ENCODE peak calls at places on chromosomes 5 and 9, in seven cellular contexts. S is brain microvascular endothelial cell, G is fibroblast of lung, M is endothelial cell of umbilical vein, T is neural progenitor cell, I is RWPE1, F is left lung. J is an unnamed sample.

GRCh38 chr5:74310386-74310785 is 330.1 kb downstream of the ENC1 start:
- DNase-seq in S (no peak), G (peak; percentile 87), M (no peak), T (no peak), I (peak; percentile 33), F (no peak), J (no peak)

GRCh38 chr9:12719431-12719830 is 26.2 kb downstream of the TYRP1 start:
- DNase-seq in S (no peak), G (peak; percentile 58), M (peak; percentile 39), T (peak; percentile 18), I (peak; percentile 6), F (no peak), J (no peak)

GRCh38 chr5:58751222-58751621 is 168.3 kb downstream of the RAB3C start:
- DNase-seq in S (peak; percentile 60), G (peak; percentile 42), M (peak; percentile 82), T (no peak), I (no peak), F (no peak), J (no peak)

GRCh38 chr5:35229076-35230042 is 928 bp downstream of the PRLR start:
- DNase-seq in S (no peak), G (no peak), M (no peak), T (peak; percentile 71), I (peak; percentile 44), F (peak; percentile 57), J (no peak)

GRCh38 chr9:13479071-13479470 is 199.6 kb upstream of the MPDZ start:
- DNase-seq in S (no peak), G (no peak), M (no peak), T (no peak), I (no peak), F (no peak), J (no peak)

GRCh38 chr9:16131269-16131668 is 578.4 kb downstream of the CCDC171 start:
- DNase-seq in S (peak; percentile 67), G (peak; percentile 61), M (no peak), T (peak; percentile 60), I (no peak), F (no peak), J (no peak)

GRCh38 chr5:1639757-1640156 is 116.0 kb upstream of the LPCAT1 start:
- DNase-seq in S (no peak), G (no peak), M (no peak), T (no peak), I (no peak), F (peak; percentile 50), J (peak; percentile 44)

GRCh38 chr5:59637878-59638580 is 255.5 kb downstream of the PDE4D start:
- DNase-seq in S (no peak), G (peak; percentile 30), M (peak; percentile 41), T (no peak), I (no peak), F (no peak), J (no peak)

GRCh38 chr5:2185646-2186471 is 303.1 kb upstream of the IRX4 start:
- DNase-seq in S (no peak), G (no peak), M (no peak), T (no peak), I (no peak), F (no peak), J (peak; percentile 64)

GRCh38 chr5:143741418-143741817 is 70.5 kb upstream of the HMHB1 start:
- DNase-seq in S (no peak), G (no peak), M (no peak), T (no peak), I (no peak), F (no peak), J (no peak)

GRCh38 chr9:27413507-27414214 is 110.4 kb upstream of the IFNK start:
- DNase-seq in S (no peak), G (no peak), M (no peak), T (no peak), I (peak; percentile 49), F (no peak), J (no peak)

GRCh38 chr9:136666364-136667216 is 3.9 kb downstream of the EGFL7 start:
- DNase-seq in S (no peak), G (no peak), M (peak; percentile 39), T (peak; percentile 24), I (no peak), F (no peak), J (no peak)

GRCh38 chr5:119063579-119064379 is 7.1 kb upstream of the DMXL1 start:
- DNase-seq in S (no peak), G (peak; percentile 52), M (no peak), T (no peak), I (no peak), F (no peak), J (no peak)

GRCh38 chr9:94611638-94612068 is 18.0 kb upstream of the FBP2 start:
- DNase-seq in S (no peak), G (no peak), M (no peak), T (no peak), I (no peak), F (no peak), J (no peak)

GRCh38 chr5:139845846-139846681 is 50.5 kb downstream of the PSD2 start:
- DNase-seq in S (no peak), G (no peak), M (no peak), T (no peak), I (no peak), F (peak; percentile 20), J (peak; percentile 69)

DNA sequence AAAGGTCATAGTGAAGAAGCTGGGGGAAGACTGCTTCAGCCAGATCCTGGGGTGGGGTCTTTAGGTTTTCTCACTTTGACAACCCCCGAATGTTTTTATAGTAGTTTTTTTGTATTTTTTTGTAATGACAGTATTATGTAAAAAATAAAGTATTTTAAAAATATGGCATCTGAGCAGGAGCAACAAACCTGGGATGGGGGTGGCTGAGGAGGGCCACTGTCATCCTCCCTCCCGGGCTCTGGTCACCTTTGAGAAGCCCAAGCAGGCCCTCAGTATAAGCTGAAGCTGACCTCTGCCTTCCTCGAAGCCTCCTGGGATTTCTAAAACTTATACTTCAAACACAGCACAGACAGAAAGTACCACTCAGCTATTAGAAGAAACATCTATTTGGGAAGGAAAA is 8.7 kb downstream of the DNAJB5 start:
- DNase-seq in S (no peak), G (no peak), M (no peak), T (no peak), I (no peak), F (no peak), J (no peak)
- H3K27ac ChIP-seq in S (no peak overlapping the region), G (no peak overlapping the region), M (no peak overlapping the region), T (no peak overlapping the region), I (peak overlapping the region; percentile 94), F (no peak overlapping the region), J (no peak overlapping the region)

DNA sequence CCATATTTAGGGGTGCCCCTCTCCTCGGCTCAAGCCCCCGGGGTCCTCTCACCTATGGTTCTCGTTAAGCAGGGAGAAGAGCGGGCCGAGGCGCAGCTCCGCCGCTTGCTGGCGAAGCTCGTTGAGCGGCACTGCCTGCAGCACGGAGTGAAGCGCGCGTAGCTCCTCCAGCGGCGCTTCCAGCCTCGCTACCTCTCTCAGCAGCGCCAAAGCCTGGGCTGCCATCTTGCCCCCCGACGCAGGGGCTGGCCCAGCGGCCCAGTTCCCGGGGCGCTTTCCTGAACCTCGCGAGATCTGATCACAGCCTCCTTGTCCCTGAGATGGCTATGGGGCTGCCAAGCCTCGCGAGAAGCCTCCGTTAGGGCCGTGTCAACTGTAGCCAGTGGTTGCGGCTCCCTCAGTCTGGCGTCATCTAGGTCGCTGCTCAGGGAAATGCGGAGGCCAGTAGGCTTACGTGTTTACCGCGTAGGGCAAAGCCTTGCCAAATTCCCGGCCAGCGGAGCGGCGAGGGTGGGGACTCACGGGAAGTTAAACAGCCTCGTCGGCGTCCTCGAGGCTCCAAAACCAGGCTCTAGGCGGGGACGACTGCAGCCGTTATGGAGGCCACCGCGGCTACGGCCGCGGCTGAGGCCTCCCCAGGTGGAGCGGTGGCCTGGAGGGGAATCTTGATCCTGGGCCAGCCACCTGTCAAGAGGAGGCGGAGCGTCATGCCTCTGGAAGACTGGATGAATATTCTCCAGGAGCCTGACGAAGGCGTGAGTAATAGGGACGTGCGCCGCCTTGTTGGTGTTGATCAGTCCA is at the start of gene PSMD5:
- DNase-seq in S (peak; percentile 100), G (peak; percentile 99), M (peak; percentile 99), T (peak; percentile 79), I (peak; percentile 100), F (peak; percentile 98), J (peak; percentile 99)
- TF ChIP-seq CTCF in S (no peak), G (no peak), M (no peak), T (no peak), I (no peak), F (no peak), J (peak; percentile 65)

GRCh38 chr5:176533390-176533789 is 3.8 kb downstream of the RNF44 start:
- DNase-seq in S (no peak), G (no peak), M (no peak), T (no peak), I (no peak), F (peak; percentile 89), J (peak; percentile 87)

GRCh38 chr5:176535101-176535654 is 2.0 kb downstream of the RNF44 start:
- DNase-seq in S (no peak), G (peak; percentile 13), M (peak; percentile 29), T (no peak), I (no peak), F (no peak), J (peak; percentile 82)

GRCh38 chr5:176532795-176533194 is 4.4 kb downstream of the RNF44 start:
- DNase-seq in S (no peak), G (no peak), M (no peak), T (no peak), I (no peak), F (peak; percentile 66), J (peak; percentile 85)

GRCh38 chr5:176534640-176535039 is 2.6 kb downstream of the RNF44 start:
- DNase-seq in S (no peak), G (no peak), M (no peak), T (no peak), I (no peak), F (peak; percentile 42), J (peak; percentile 81)

GRCh38 chr5:176533894-176534611 is 3.1 kb downstream of the RNF44 start:
- DNase-seq in S (no peak), G (peak; percentile 13), M (peak; percentile 44), T (no peak), I (peak; percentile 53), F (peak; percentile 68), J (peak; percentile 90)
- H3K27ac ChIP-seq in S (no peak overlapping the region), G (no peak overlapping the region), M (no peak overlapping the region), T (no peak overlapping the region), I (peak overlapping the region; percentile 96), F (peak overlapping the region; percentile 99), J (peak overlapping the region; percentile 99)

DNA sequence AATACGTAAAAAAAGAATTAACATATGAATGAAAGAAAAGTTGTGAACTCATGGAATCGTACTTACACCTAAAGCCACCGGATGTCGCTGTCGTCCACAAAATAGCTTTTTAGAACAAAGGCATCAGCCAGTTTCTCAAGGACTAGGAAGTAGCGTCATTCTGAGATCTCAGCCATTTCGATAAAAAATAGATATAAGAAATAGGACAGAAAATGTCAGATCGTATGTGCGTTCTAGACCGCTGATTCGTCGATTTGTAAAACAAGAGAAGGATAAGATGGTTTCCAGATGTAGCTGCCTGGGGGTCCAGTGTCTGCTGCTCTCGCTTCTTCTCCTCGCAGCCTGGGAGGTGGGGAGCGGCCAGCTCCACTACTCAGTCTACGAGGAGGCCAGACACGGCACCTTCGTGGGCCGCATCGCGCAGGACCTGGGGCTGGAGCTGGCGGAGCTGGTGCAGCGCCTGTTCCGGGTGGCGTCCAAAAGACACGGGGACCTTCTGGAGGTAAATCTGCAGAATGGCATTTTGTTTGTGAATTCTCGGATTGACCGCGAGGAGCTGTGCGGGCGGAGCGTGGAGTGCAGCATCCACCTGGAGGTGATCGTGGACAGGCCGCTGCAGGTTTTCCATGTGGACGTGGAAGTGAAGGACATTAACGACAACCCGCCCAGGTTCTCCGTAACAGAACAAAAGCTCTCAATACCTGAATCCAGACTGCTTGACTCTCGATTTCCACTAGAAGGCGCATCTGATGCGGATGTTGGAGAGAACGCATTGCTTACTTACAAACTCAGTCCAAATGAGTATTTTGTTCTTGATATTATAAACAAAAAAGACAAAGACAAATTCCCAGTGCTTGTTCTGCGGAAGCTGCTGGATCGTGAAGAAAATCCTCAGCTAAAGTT is at the start of gene PCDHA10:
- DNase-seq in S (no peak), G (no peak), M (peak; percentile 35), T (peak; percentile 76), I (no peak), F (no peak), J (no peak)
- TF ChIP-seq CTCF in S (no peak), G (no peak), M (no peak), T (peak; percentile 72), I (no peak), F (no peak), J (no peak)

GRCh38 chr9:89437772-89438171 is 60.1 kb downstream of the SEMA4D start:
- DNase-seq in S (no peak), G (no peak), M (no peak), T (no peak), I (no peak), F (peak; percentile 9), J (no peak)
- H3K27ac ChIP-seq in S (no peak overlapping the region), G (no peak overlapping the region), M (no peak overlapping the region), T (no peak overlapping the region), I (no peak overlapping the region), F (peak overlapping the region; percentile 42), J (no peak overlapping the region)

J was measured in spleen.